ENCODE peak calls at places on chromosomes 2 and 18, in four cellular contexts. K, A, Y and L are unnamed samples.

GRCh38 chr2:140658766-140659165 is 1472.0 kb downstream of the LRP1B start:
- DNase-seq in K (peak; percentile 19), A (no peak), Y (no peak), L (no peak)

GRCh38 chr2:208265371-208265806 is 666 bp upstream of the PIKFYVE start:
- DNase-seq in K (peak; percentile 68), A (peak; percentile 59), Y (peak; percentile 36), L (peak; percentile 44)

GRCh38 chr18:12779043-12779442 is 76.2 kb downstream of the PSMG2 start:
- DNase-seq in K (no peak), A (no peak), Y (no peak), L (no peak)

GRCh38 chr2:40751981-40752380 is 300.1 kb upstream of the SLC8A1 start:
- DNase-seq in K (no peak), A (no peak), Y (no peak), L (no peak)

GRCh38 chr2:197453914-197454398 is 604 bp downstream of the COQ10B start:
- DNase-seq in K (peak; percentile 96), A (no peak), Y (peak; percentile 83), L (no peak)

GRCh38 chr2:231680992-231681852 is 27.1 kb upstream of the PTMA start:
- DNase-seq in K (peak; percentile 80), A (no peak), Y (peak; percentile 98), L (no peak)

GRCh38 chr2:58710795-58711279 is 469.7 kb upstream of the FANCL start:
- DNase-seq in K (no peak), A (no peak), Y (no peak), L (no peak)

GRCh38 chr2:72109904-72110303 is 37.8 kb downstream of the CYP26B1 start:
- DNase-seq in K (no peak), A (no peak), Y (no peak), L (no peak)

GRCh38 chr2:216302981-216303676 is 69.2 kb downstream of the MARCHF4 start:
- DNase-seq in K (peak; percentile 31), A (no peak), Y (peak; percentile 39), L (no peak)

GRCh38 chr2:120759543-120760331 is 24.1 kb downstream of the GLI2 start:
- DNase-seq in K (no peak), A (no peak), Y (no peak), L (no peak)

GRCh38 chr2:84493494-84493893 is 22.8 kb upstream of the DNAH6 start:
- DNase-seq in K (peak; percentile 83), A (no peak), Y (peak; percentile 70), L (no peak)

GRCh38 chr2:188976545-188977268 is 2.5 kb downstream of the COL3A1 start:
- DNase-seq in K (peak; percentile 82), A (no peak), Y (no peak), L (no peak)

GRCh38 chr2:27086090-27086721 is 366 bp upstream of the KHK start:
- DNase-seq in K (peak; percentile 86), A (peak; percentile 99), Y (peak; percentile 98), L (peak; percentile 97)

GRCh38 chr2:188524519-188525113 is 232.9 kb downstream of the GULP1 start:
- DNase-seq in K (peak; percentile 61), A (peak; percentile 34), Y (peak; percentile 21), L (no peak)

GRCh38 chr18:79463424-79463960 is 67.8 kb downstream of the NFATC1 start:
- DNase-seq in K (no peak), A (no peak), Y (no peak), L (no peak)

GRCh38 chr18:52936931-52937330 is 596.9 kb downstream of the DCC start:
- DNase-seq in K (no peak), A (no peak), Y (no peak), L (no peak)

GRCh38 chr2:62447411-62447810 is 58.6 kb downstream of the TMEM17 start:
- DNase-seq in K (no peak), A (no peak), Y (no peak), L (no peak)

GRCh38 chr18:57806891-57807280 is 3.8 kb upstream of the ATP8B1 start:
- DNase-seq in K (peak; percentile 68), A (no peak), Y (peak; percentile 79), L (no peak)

GRCh38 chr2:240952496-240953246 is 45.7 kb upstream of the SNED1 start:
- DNase-seq in K (no peak), A (no peak), Y (no peak), L (no peak)

GRCh38 chr2:38516122-38516521 is 86.6 kb downstream of the HNRNPLL start:
- DNase-seq in K (no peak), A (no peak), Y (no peak), L (no peak)

GRCh38 chr18:49224130-49224529 is 236.3 kb downstream of the DYM start:
- DNase-seq in K (no peak), A (no peak), Y (no peak), L (no peak)

GRCh38 chr18:44826418-44827259 is 146.0 kb downstream of the SETBP1 start:
- DNase-seq in K (peak; percentile 86), A (no peak), Y (peak; percentile 56), L (no peak)

GRCh38 chr2:95361216-95361980 is 41.1 kb upstream of the FAHD2A start:
- DNase-seq in K (no peak), A (no peak), Y (no peak), L (no peak)

GRCh38 chr2:5057895-5058294 is 634.3 kb upstream of the SOX11 start:
- DNase-seq in K (no peak), A (no peak), Y (no peak), L (no peak)

GRCh38 chr2:105336786-105337121 is 586 bp upstream of the C2orf49 start:
- DNase-seq in K (no peak), A (no peak), Y (no peak), L (no peak)

GRCh38 chr2:32715391-32715841 is 87.6 kb downstream of the TTC27 start:
- DNase-seq in K (no peak), A (no peak), Y (no peak), L (no peak)

GRCh38 chr2:5360081-5360480 is 332.1 kb upstream of the SOX11 start:
- DNase-seq in K (no peak), A (no peak), Y (no peak), L (no peak)

GRCh38 chr18:31138709-31139108 is 23.9 kb downstream of the DSC1 start:
- DNase-seq in K (no peak), A (no peak), Y (no peak), L (no peak)

GRCh38 chr2:63741884-63742583 is 99.7 kb upstream of the UGP2 start:
- DNase-seq in K (peak; percentile 86), A (no peak), Y (no peak), L (no peak)

GRCh38 chr2:126300348-126300747 is 355.6 kb upstream of the GYPC start:
- DNase-seq in K (no peak), A (no peak), Y (no peak), L (no peak)

GRCh38 chr2:134244091-134244490 is 9.8 kb upstream of the MGAT5 start:
- DNase-seq in K (peak; percentile 55), A (no peak), Y (no peak), L (no peak)

GRCh38 chr2:56184500-56184996 is 758 bp downstream of the CCDC85A start:
- DNase-seq in K (peak; percentile 20), A (no peak), Y (peak; percentile 20), L (no peak)

GRCh38 chr2:57890462-57890861 is 156.1 kb upstream of the VRK2 start:
- DNase-seq in K (peak; percentile 30), A (no peak), Y (peak; percentile 6), L (no peak)